ENCODE peak calls at places on chromosomes 4 and X, in ten cellular contexts. R, H, Y, X, A, E, B, D, I and W are unnamed samples.

GRCh38 chr4:10893417-10893816 is 208.8 kb upstream of the CLNK start:
- DNase-seq in B (no peak), I (no peak), R (no peak), D (no peak), X (peak), E (no peak), A (no peak), H (no peak), Y (no peak), W (no peak)

GRCh38 chr4:40614031-40614430 is 15.6 kb downstream of the RBM47 start:
- DNase-seq in A (no peak), X (no peak), E (no peak), R (no peak), D (no peak), B (no peak), Y (no peak), H (no peak), I (no peak), W (no peak)

GRCh38 chr4:82753238-82753637 is 45.4 kb downstream of the SCD5 start:
- DNase-seq in R (no peak), E (no peak), I (no peak), A (no peak), X (no peak), Y (no peak), D (no peak), H (peak), B (no peak), W (peak)

GRCh38 chr4:26404597-26405323 is 83.9 kb downstream of the RBPJ start:
- DNase-seq in E (no peak), X (no peak), A (no peak), H (no peak), R (no peak), D (no peak), I (no peak), Y (no peak), B (no peak), W (no peak)

GRCh38 chrX:40107291-40108083 is 9.7 kb upstream of the BCOR start:
- DNase-seq in E (peak), Y (no peak), R (peak), X (peak), H (peak), D (peak), B (peak), I (no peak), A (peak), W (no peak)

GRCh38 chr4:40046311-40046980 is 10.2 kb upstream of the N4BP2 start:
- DNase-seq in D (no peak), I (no peak), R (no peak), B (no peak), H (peak), A (no peak), Y (peak), E (peak), X (peak), W (peak)

GRCh38 chrX:19373034-19373891 is 29.5 kb downstream of the PDHA1 start:
- DNase-seq in X (no peak), H (no peak), E (no peak), R (no peak), B (peak), A (no peak), Y (no peak), I (no peak), D (peak), W (no peak)

GRCh38 chr4:89664521-89664920 is 172.4 kb downstream of the SNCA start:
- DNase-seq in X (no peak), I (no peak), Y (no peak), H (no peak), E (no peak), R (no peak), A (no peak), D (no peak), B (no peak), W (no peak)

GRCh38 chr4:161101881-161102280 is 1061.9 kb downstream of the FSTL5 start:
- DNase-seq in H (no peak), E (no peak), Y (no peak), R (no peak), I (no peak), D (no peak), X (no peak), A (no peak), B (no peak), W (no peak)

GRCh38 chr4:56260320-56260719 is 127.0 kb downstream of the AASDH start:
- DNase-seq in B (no peak), R (no peak), D (no peak), E (no peak), Y (no peak), A (no peak), H (no peak), X (no peak), I (no peak), W (no peak)

GRCh38 chr4:152643153-152644035 is 36.4 kb downstream of the TMEM154 start:
- DNase-seq in H (no peak), Y (no peak), X (no peak), R (no peak), B (no peak), E (no peak), D (no peak), I (no peak), A (no peak), W (peak)

GRCh38 chr4:12902735-12903134 is 581.4 kb downstream of the RAB28 start:
- DNase-seq in E (no peak), H (no peak), I (no peak), X (no peak), A (no peak), D (no peak), R (no peak), Y (no peak), B (no peak), W (no peak)

GRCh38 chr4:4603592-4603991 is 61.7 kb upstream of the STX18 start:
- DNase-seq in R (no peak), E (no peak), D (no peak), I (no peak), X (no peak), B (peak), Y (no peak), H (no peak), A (no peak), W (no peak)

GRCh38 chr4:7903686-7904085 is 36.0 kb downstream of the AFAP1 start:
- DNase-seq in B (no peak), R (no peak), D (no peak), E (peak), I (no peak), A (no peak), Y (no peak), X (no peak), H (no peak), W (no peak)

GRCh38 chrX:14497184-14497666 is 32.1 kb upstream of the GLRA2 start:
- DNase-seq in I (no peak), H (no peak), X (no peak), R (no peak), Y (no peak), D (no peak), E (peak), A (no peak), B (no peak), W (peak)

GRCh38 chr4:113457886-113458285 is 303.7 kb downstream of the CAMK2D start:
- DNase-seq in H (no peak), I (no peak), X (no peak), B (no peak), D (no peak), E (peak), A (no peak), Y (no peak), R (no peak), W (no peak)

GRCh38 chr4:337932-338758 is 531 bp downstream of the ZNF141 start:
- DNase-seq in E (peak), H (no peak), X (no peak), R (no peak), Y (no peak), B (peak), A (no peak), D (no peak), I (no peak), W (peak)

GRCh38 chr4:74110670-74111069 is 11.7 kb upstream of the CXCL2 start:
- DNase-seq in D (no peak), A (no peak), B (no peak), Y (no peak), R (no peak), E (no peak), I (no peak), X (no peak), H (no peak), W (no peak)

GRCh38 chrX:54808109-54808604 is 612 bp downstream of the MAGED2 start:
- DNase-seq in R (peak), X (peak), I (no peak), Y (no peak), H (no peak), B (peak), D (peak), A (peak), E (no peak), W (no peak)

GRCh38 chr4:118872181-118872580 is 16.5 kb upstream of the SYNPO2 start:
- DNase-seq in X (no peak), H (no peak), D (no peak), I (no peak), B (no peak), Y (no peak), R (no peak), E (no peak), A (no peak), W (peak)

GRCh38 chr4:126784966-126785580 is 847.7 kb upstream of the INTU start:
- DNase-seq in X (no peak), Y (no peak), R (no peak), A (no peak), H (no peak), I (no peak), E (no peak), B (no peak), D (no peak), W (no peak)

GRCh38 chr4:39713691-39714090 is 15.8 kb downstream of the UBE2K start:
- DNase-seq in Y (peak), I (no peak), A (no peak), D (no peak), H (no peak), X (no peak), R (no peak), B (no peak), E (peak), W (peak)

GRCh38 chr4:169620846-169621228 is 459 bp downstream of the CLCN3 start:
- DNase-seq in Y (no peak), I (no peak), E (peak), H (no peak), B (no peak), R (no peak), D (no peak), X (peak), A (no peak), W (peak)

GRCh38 chr4:110085131-110085530 is 113.3 kb downstream of the ELOVL6 start:
- DNase-seq in D (no peak), H (no peak), E (peak), B (no peak), R (no peak), I (no peak), A (no peak), Y (no peak), X (no peak), W (peak)

GRCh38 chr4:83219344-83219990 is 65.1 kb downstream of the COQ2 start:
- DNase-seq in B (peak), Y (no peak), X (no peak), R (no peak), D (no peak), H (no peak), I (no peak), A (no peak), E (no peak), W (peak)

GRCh38 chrX:50941638-50942037 is 31.1 kb downstream of the BMP15 start:
- DNase-seq in I (no peak), A (no peak), H (no peak), E (no peak), D (no peak), X (no peak), Y (no peak), B (no peak), R (no peak), W (peak)

GRCh38 chrX:79259073-79259689 is 108.0 kb downstream of the ITM2A start:
- DNase-seq in Y (no peak), B (no peak), E (no peak), H (no peak), I (no peak), R (no peak), X (no peak), A (no peak), D (no peak), W (no peak)

GRCh38 chr4:138668309-138668708 is 347.3 kb upstream of the NOCT start:
- DNase-seq in X (no peak), Y (no peak), B (no peak), I (no peak), H (no peak), E (no peak), R (no peak), A (no peak), D (no peak), W (no peak)

GRCh38 chr4:1544861-1545275 is 138.6 kb upstream of the NKX1-1 start:
- DNase-seq in I (no peak), R (no peak), X (no peak), E (no peak), D (no peak), Y (no peak), A (no peak), H (no peak), B (no peak), W (no peak)